ENCODE peak calls at places on chromosomes 16 and 17, in nine cellular contexts. K is K562, I is fibroblast of lung, P is caudate nucleus, U is HCEC 1CT, Q is EH, N is omental fat pad, X is amygdala, C is heart left ventricle. F is an unnamed sample.

GRCh38 chr16:77288222-77288621 is 89.0 kb downstream of the SYCE1L start:
- DNase-seq in Q (peak; percentile 92), K (no peak), I (peak; percentile 83), C (no peak), P (no peak), U (peak; percentile 96), X (no peak), N (no peak), F (no peak)

GRCh38 chr16:50153648-50154368 is 702 bp downstream of the TENT4B start:
- DNase-seq in I (no peak), K (peak; percentile 47), N (no peak), U (peak; percentile 36), C (peak; percentile 37), X (peak; percentile 69), P (no peak), Q (peak; percentile 45), F (no peak)

GRCh38 chr16:67967956-67968439 is 439 bp downstream of the SLC12A4 start:
- DNase-seq in U (peak; percentile 25), K (peak; percentile 74), Q (peak; percentile 58), N (no peak), C (no peak), P (no peak), I (peak; percentile 39), X (no peak), F (no peak)

GRCh38 chr17:83196088-83196765 is 116.8 kb downstream of the METRNL start:
- DNase-seq in K (no peak), X (no peak), Q (peak; percentile 83), N (peak; percentile 18), C (peak; percentile 26), P (no peak), U (no peak), I (peak; percentile 67), F (no peak)

GRCh38 chr17:66138120-66138519 is 53.8 kb downstream of the CEP112 start:
- DNase-seq in X (no peak), U (no peak), Q (no peak), N (no peak), P (no peak), I (no peak), K (no peak), C (no peak), F (no peak)

GRCh38 chr17:12620200-12620720 is 45.4 kb upstream of the MYOCD start:
- DNase-seq in I (peak; percentile 66), X (no peak), K (no peak), Q (peak; percentile 96), C (no peak), U (peak; percentile 77), N (no peak), P (no peak), F (no peak)

GRCh38 chr17:68296217-68297140 is 5.2 kb downstream of the ARSG start:
- DNase-seq in K (no peak), X (no peak), P (no peak), U (no peak), C (no peak), I (no peak), Q (no peak), N (no peak), F (no peak)

GRCh38 chr16:9934723-9935508 is 247.3 kb downstream of the GRIN2A start:
- DNase-seq in C (peak; percentile 41), P (no peak), X (no peak), U (no peak), Q (no peak), I (no peak), N (peak; percentile 24), K (no peak), F (no peak)

GRCh38 chr16:67415872-67416793 is at the start of gene ZDHHC1:
- DNase-seq in C (peak; percentile 72), X (peak; percentile 60), N (no peak), I (peak; percentile 65), K (peak; percentile 55), U (peak; percentile 52), P (peak; percentile 10), Q (peak; percentile 69), F (no peak)

GRCh38 chr17:80703109-80703508 is 158.5 kb downstream of the RPTOR start:
- DNase-seq in X (no peak), K (no peak), N (no peak), P (no peak), U (no peak), Q (no peak), I (no peak), C (no peak), F (no peak)

GRCh38 chr16:84595052-84595481 is 22.8 kb downstream of the COTL1 start:
- DNase-seq in K (no peak), P (no peak), Q (no peak), C (no peak), N (no peak), X (no peak), I (peak; percentile 52), U (no peak), F (no peak)

GRCh38 chr17:19313746-19314651 is 48.5 kb downstream of the B9D1 start:
- DNase-seq in N (no peak), I (peak; percentile 70), C (no peak), P (no peak), U (peak; percentile 18), X (no peak), Q (no peak), K (no peak), F (no peak)

GRCh38 chr17:8073627-8074485 is 13.7 kb downstream of the ALOX12B start:
- DNase-seq in P (no peak), X (no peak), U (peak; percentile 42), N (peak; percentile 50), C (peak; percentile 69), I (peak; percentile 49), K (peak; percentile 68), Q (peak; percentile 62), F (peak; percentile 76)

GRCh38 chr16:69328854-69329316 is 1.5 kb downstream of the PDF start:
- DNase-seq in I (peak; percentile 44), N (no peak), Q (peak; percentile 60), X (no peak), P (no peak), K (peak; percentile 24), C (peak; percentile 13), U (peak; percentile 34), F (no peak)

GRCh38 chr16:86343111-86343642 is 167.2 kb upstream of the FOXF1 start:
- DNase-seq in X (no peak), I (peak; percentile 94), C (no peak), Q (peak; percentile 94), N (no peak), K (no peak), U (peak; percentile 76), P (no peak), F (peak; percentile 84)

GRCh38 chr16:85777583-85778310 is 21.6 kb downstream of the EMC8 start:
- DNase-seq in Q (peak; percentile 79), U (no peak), P (no peak), K (no peak), N (no peak), I (no peak), X (no peak), C (no peak), F (no peak)

GRCh38 chr16:56679078-56679730 is 3.1 kb upstream of the MT1X start:
- DNase-seq in U (no peak), P (no peak), N (no peak), Q (no peak), C (no peak), X (no peak), I (no peak), K (no peak), F (no peak)

GRCh38 chr17:42253601-42254000 is 22.6 kb downstream of the STAT5B start:
- DNase-seq in X (no peak), I (no peak), N (no peak), C (no peak), K (no peak), P (no peak), U (no peak), Q (no peak), F (no peak)

GRCh38 chr16:85209526-85210121 is 97.4 kb upstream of the CIBAR2 start:
- DNase-seq in K (no peak), I (no peak), X (no peak), P (no peak), N (no peak), C (peak; percentile 60), U (no peak), Q (no peak), F (no peak)

GRCh38 chr17:60914078-60914477 is 236.4 kb downstream of the BCAS3 start:
- DNase-seq in I (no peak), K (no peak), N (no peak), C (no peak), U (no peak), Q (peak; percentile 18), X (no peak), P (no peak), F (no peak)

GRCh38 chr17:57665128-57665527 is 80.0 kb downstream of the CCDC182 start:
- DNase-seq in X (no peak), P (no peak), N (no peak), K (no peak), I (no peak), C (no peak), U (no peak), Q (no peak), F (peak; percentile 11)

GRCh38 chr17:57475786-57476185 is 219.5 kb downstream of the MSI2 start:
- DNase-seq in C (no peak), Q (no peak), U (no peak), P (no peak), N (no peak), I (no peak), K (no peak), X (no peak), F (no peak)

GRCh38 chr16:22077700-22078313 is 14.5 kb upstream of the VWA3A start:
- DNase-seq in N (peak; percentile 71), Q (peak; percentile 68), K (peak; percentile 74), U (peak; percentile 60), X (peak; percentile 6), P (no peak), I (peak; percentile 74), C (peak; percentile 38), F (peak; percentile 70)

GRCh38 chr17:39663688-39664580 is 1.2 kb upstream of the TCAP start:
- DNase-seq in C (peak; percentile 71), K (peak; percentile 78), X (no peak), I (no peak), Q (peak; percentile 49), U (no peak), P (no peak), N (no peak), F (no peak)

GRCh38 chr17:7695586-7695985 is 7.3 kb downstream of the WRAP53 start:
- DNase-seq in C (no peak), X (no peak), U (no peak), Q (no peak), P (no peak), I (no peak), N (no peak), K (no peak), F (no peak)

GRCh38 chr17:64635647-64636305 is 26.3 kb downstream of the SMURF2 start:
- DNase-seq in U (peak; percentile 94), X (no peak), Q (peak; percentile 94), I (peak; percentile 75), N (no peak), P (no peak), C (no peak), K (no peak), F (no peak)

GRCh38 chr17:337453-337852 is 15.2 kb downstream of the RPH3AL start:
- DNase-seq in I (no peak), C (no peak), X (no peak), N (no peak), Q (no peak), K (no peak), P (no peak), U (no peak), F (no peak)

GRCh38 chr17:9959377-9959981 is 54.4 kb upstream of the RCVRN start:
- DNase-seq in P (no peak), Q (peak; percentile 34), I (peak; percentile 69), N (no peak), U (no peak), C (peak; percentile 28), X (peak; percentile 12), K (peak; percentile 38), F (no peak)

GRCh38 chr17:78722101-78722761 is 59.8 kb downstream of the CYTH1 start:
- DNase-seq in K (no peak), C (no peak), U (no peak), P (no peak), N (no peak), X (peak; percentile 48), I (no peak), Q (no peak), F (no peak)

GRCh38 chr17:77846531-77847085 is 111.9 kb upstream of the TNRC6C start:
- DNase-seq in K (no peak), I (no peak), N (no peak), Q (no peak), U (no peak), X (no peak), C (peak; percentile 28), P (no peak), F (no peak)

GRCh38 chr17:78664476-78665384 is 87.5 kb upstream of the DNAH17 start:
- DNase-seq in I (peak; percentile 37), K (no peak), X (no peak), P (no peak), Q (peak; percentile 15), C (no peak), U (no peak), N (no peak), F (no peak)

F was measured in ascending aorta.